ENCODE peak calls at places on chromosomes 4 and X, in ten cellular contexts. One of them, this sample, is unnamed. For H3K27me3 and H3K4me1, the result is how much of the 10 kb centered on the place peaks cover.

GRCh38 chrX:22105231-22105630 is 73.1 kb downstream of the PHEX start:
- DNase-seq in vagina: no peak
- DNase-seq in fibroblast of lung: no peak
- DNase-seq in naive thymus-derived CD4-positive, alpha-beta T cell: no peak
- DNase-seq in cardiac muscle cell: no peak
- DNase-seq in heart right ventricle: peak
- DNase-seq in BE2C: no peak
- DNase-seq in stomach: no peak
- DNase-seq in ovary: no peak
- DNase-seq in Peyer's patch: no peak
- DNase-seq in this sample: no peak

GRCh38 chrX:129360175-129360574 is 163.1 kb downstream of the SMARCA1 start:
- DNase-seq in vagina: no peak
- DNase-seq in fibroblast of lung: peak
- DNase-seq in naive thymus-derived CD4-positive, alpha-beta T cell: peak
- DNase-seq in cardiac muscle cell: peak
- DNase-seq in heart right ventricle: peak
- DNase-seq in BE2C: peak
- DNase-seq in stomach: peak
- DNase-seq in ovary: no peak
- DNase-seq in Peyer's patch: no peak
- DNase-seq in this sample: no peak

GRCh38 chr4:137608085-137608484 is 75.8 kb upstream of the PCDH18 start:
- DNase-seq in vagina: no peak
- DNase-seq in fibroblast of lung: no peak
- DNase-seq in naive thymus-derived CD4-positive, alpha-beta T cell: no peak
- DNase-seq in cardiac muscle cell: no peak
- DNase-seq in heart right ventricle: no peak
- DNase-seq in BE2C: no peak
- DNase-seq in stomach: no peak
- DNase-seq in ovary: no peak
- DNase-seq in Peyer's patch: no peak
- DNase-seq in this sample: no peak

GRCh38 chr4:93775551-93775950 is 53.0 kb upstream of the ATOH1 start:
- DNase-seq in vagina: no peak
- DNase-seq in fibroblast of lung: no peak
- DNase-seq in naive thymus-derived CD4-positive, alpha-beta T cell: no peak
- DNase-seq in cardiac muscle cell: no peak
- DNase-seq in heart right ventricle: no peak
- DNase-seq in BE2C: no peak
- DNase-seq in stomach: no peak
- DNase-seq in ovary: no peak
- DNase-seq in Peyer's patch: no peak
- DNase-seq in this sample: no peak

GRCh38 chr4:169079942-169080827 is 70.1 kb upstream of the CBR4 start:
- DNase-seq in vagina: no peak
- DNase-seq in fibroblast of lung: peak
- DNase-seq in naive thymus-derived CD4-positive, alpha-beta T cell: no peak
- DNase-seq in cardiac muscle cell: no peak
- DNase-seq in heart right ventricle: peak
- DNase-seq in BE2C: peak
- DNase-seq in stomach: peak
- DNase-seq in ovary: peak
- DNase-seq in Peyer's patch: peak
- DNase-seq in this sample: peak

GRCh38 chrX:2500091-2500680 is 590 bp downstream of the DHRSX start:
- DNase-seq in vagina: no peak
- DNase-seq in fibroblast of lung: peak
- DNase-seq in naive thymus-derived CD4-positive, alpha-beta T cell: peak
- DNase-seq in cardiac muscle cell: peak
- DNase-seq in heart right ventricle: peak
- DNase-seq in BE2C: peak
- DNase-seq in stomach: peak
- DNase-seq in ovary: peak
- DNase-seq in Peyer's patch: peak
- DNase-seq in this sample: peak

GRCh38 chrX:37454537-37455285 is 105.5 kb downstream of the PRRG1 start:
- DNase-seq in vagina: no peak
- DNase-seq in fibroblast of lung: peak
- DNase-seq in naive thymus-derived CD4-positive, alpha-beta T cell: no peak
- DNase-seq in cardiac muscle cell: no peak
- DNase-seq in heart right ventricle: no peak
- DNase-seq in BE2C: no peak
- DNase-seq in stomach: no peak
- DNase-seq in ovary: no peak
- DNase-seq in Peyer's patch: no peak
- DNase-seq in this sample: no peak

GRCh38 chr4:89836031-89836777 is 757 bp downstream of the SNCA start:
- DNase-seq in vagina: no peak
- DNase-seq in fibroblast of lung: no peak
- DNase-seq in naive thymus-derived CD4-positive, alpha-beta T cell: no peak
- DNase-seq in cardiac muscle cell: peak
- DNase-seq in heart right ventricle: no peak
- DNase-seq in BE2C: no peak
- DNase-seq in stomach: no peak
- DNase-seq in ovary: peak
- DNase-seq in Peyer's patch: no peak
- DNase-seq in this sample: no peak

GRCh38 chr4:83067058-83067639 is 32.2 kb downstream of the COPS4 start:
- DNase-seq in vagina: no peak
- DNase-seq in fibroblast of lung: no peak
- DNase-seq in naive thymus-derived CD4-positive, alpha-beta T cell: no peak
- DNase-seq in cardiac muscle cell: no peak
- DNase-seq in heart right ventricle: no peak
- DNase-seq in BE2C: no peak
- DNase-seq in stomach: no peak
- DNase-seq in ovary: no peak
- DNase-seq in Peyer's patch: no peak
- DNase-seq in this sample: no peak

GRCh38 chr4:52244773-52245360 is 193.8 kb downstream of the SPATA18 start:
- DNase-seq in vagina: no peak
- DNase-seq in fibroblast of lung: no peak
- DNase-seq in naive thymus-derived CD4-positive, alpha-beta T cell: no peak
- DNase-seq in cardiac muscle cell: no peak
- DNase-seq in heart right ventricle: no peak
- DNase-seq in BE2C: peak
- DNase-seq in stomach: no peak
- DNase-seq in ovary: no peak
- DNase-seq in Peyer's patch: no peak
- DNase-seq in this sample: no peak

GRCh38 chrX:38473715-38474114 is 87.6 kb upstream of the TSPAN7 start:
- DNase-seq in vagina: no peak
- DNase-seq in fibroblast of lung: no peak
- DNase-seq in naive thymus-derived CD4-positive, alpha-beta T cell: no peak
- DNase-seq in cardiac muscle cell: no peak
- DNase-seq in heart right ventricle: no peak
- DNase-seq in BE2C: no peak
- DNase-seq in stomach: no peak
- DNase-seq in ovary: no peak
- DNase-seq in Peyer's patch: no peak
- DNase-seq in this sample: no peak

GRCh38 chr4:155818639-155819038 is 47.4 kb downstream of the ASIC5 start:
- DNase-seq in vagina: no peak
- DNase-seq in fibroblast of lung: peak
- DNase-seq in naive thymus-derived CD4-positive, alpha-beta T cell: no peak
- DNase-seq in cardiac muscle cell: no peak
- DNase-seq in heart right ventricle: no peak
- DNase-seq in BE2C: no peak
- DNase-seq in stomach: no peak
- DNase-seq in ovary: no peak
- DNase-seq in Peyer's patch: no peak
- DNase-seq in this sample: no peak

GRCh38 chrX:47184486-47184885 is 9.1 kb upstream of the UBA1 start:
- DNase-seq in vagina: no peak
- DNase-seq in fibroblast of lung: no peak
- DNase-seq in naive thymus-derived CD4-positive, alpha-beta T cell: no peak
- DNase-seq in cardiac muscle cell: no peak
- DNase-seq in heart right ventricle: no peak
- DNase-seq in BE2C: no peak
- DNase-seq in stomach: no peak
- DNase-seq in ovary: no peak
- DNase-seq in Peyer's patch: no peak
- DNase-seq in this sample: no peak

DNA sequence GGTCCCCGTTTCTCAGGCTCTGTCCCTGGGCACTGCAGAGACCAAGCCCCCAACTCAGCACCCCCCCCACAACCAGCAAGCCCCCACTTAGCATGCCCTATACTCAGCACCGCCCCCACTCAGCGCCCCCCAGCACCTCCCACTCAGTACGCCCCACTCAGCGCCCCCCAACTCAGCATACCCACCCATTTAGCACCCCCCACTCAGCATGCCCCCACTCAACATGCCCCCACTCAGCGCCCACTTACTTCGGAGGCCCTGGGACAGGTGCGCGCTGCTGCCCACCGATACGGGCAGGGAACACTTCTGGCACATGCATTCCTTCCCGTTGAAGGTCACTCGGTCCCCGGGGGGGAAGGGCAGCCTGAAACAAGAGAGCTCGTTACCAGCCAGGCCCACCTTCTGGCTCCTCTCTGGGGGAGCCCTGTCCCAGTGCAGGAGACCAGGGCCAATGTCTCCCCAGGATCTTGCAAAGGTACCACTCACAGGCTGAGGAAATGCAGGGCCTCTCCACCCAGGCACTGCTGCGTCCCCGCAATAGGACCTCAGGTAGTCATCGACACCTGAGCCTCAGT is 70.6 kb downstream of the ABLIM2 start:
- DNase-seq in vagina: no peak
- DNase-seq in fibroblast of lung: no peak
- DNase-seq in naive thymus-derived CD4-positive, alpha-beta T cell: no peak
- DNase-seq in cardiac muscle cell: peak
- DNase-seq in heart right ventricle: no peak
- DNase-seq in BE2C: no peak
- DNase-seq in stomach: no peak
- DNase-seq in ovary: no peak
- DNase-seq in Peyer's patch: no peak
- DNase-seq in this sample: no peak
- H3K27me3 ChIP-seq in vagina: under half
- H3K27me3 ChIP-seq in fibroblast of lung: under half
- H3K27me3 ChIP-seq in naive thymus-derived CD4-positive, alpha-beta T cell: under half
- H3K27me3 ChIP-seq in cardiac muscle cell: under half
- H3K27me3 ChIP-seq in heart right ventricle: under half
- H3K27me3 ChIP-seq in BE2C: under half
- H3K27me3 ChIP-seq in stomach: under half
- H3K27me3 ChIP-seq in ovary: under half
- H3K27me3 ChIP-seq in Peyer's patch: under half
- H3K27me3 ChIP-seq in this sample: under half

GRCh38 chr4:7812191-7812860 is 127.3 kb downstream of the AFAP1 start:
- DNase-seq in vagina: no peak
- DNase-seq in fibroblast of lung: peak
- DNase-seq in naive thymus-derived CD4-positive, alpha-beta T cell: no peak
- DNase-seq in cardiac muscle cell: no peak
- DNase-seq in heart right ventricle: no peak
- DNase-seq in BE2C: no peak
- DNase-seq in stomach: no peak
- DNase-seq in ovary: no peak
- DNase-seq in Peyer's patch: no peak
- DNase-seq in this sample: no peak
- H3K4me1 ChIP-seq in vagina: under half
- H3K4me1 ChIP-seq in fibroblast of lung: under half
- H3K4me1 ChIP-seq in naive thymus-derived CD4-positive, alpha-beta T cell: under half
- H3K4me1 ChIP-seq in cardiac muscle cell: under half
- H3K4me1 ChIP-seq in heart right ventricle: under half
- H3K4me1 ChIP-seq in BE2C: under half
- H3K4me1 ChIP-seq in stomach: under half
- H3K4me1 ChIP-seq in ovary: under half
- H3K4me1 ChIP-seq in Peyer's patch: under half
- H3K4me1 ChIP-seq in this sample: half or more

GRCh38 chr4:95547708-95548471 is 883 bp downstream of the UNC5C start:
- DNase-seq in vagina: no peak
- DNase-seq in fibroblast of lung: peak
- DNase-seq in naive thymus-derived CD4-positive, alpha-beta T cell: no peak
- DNase-seq in cardiac muscle cell: peak
- DNase-seq in heart right ventricle: peak
- DNase-seq in BE2C: peak
- DNase-seq in stomach: no peak
- DNase-seq in ovary: peak
- DNase-seq in Peyer's patch: no peak
- DNase-seq in this sample: no peak
- H3K27me3 ChIP-seq in vagina: under half
- H3K27me3 ChIP-seq in fibroblast of lung: under half
- H3K27me3 ChIP-seq in naive thymus-derived CD4-positive, alpha-beta T cell: under half
- H3K27me3 ChIP-seq in cardiac muscle cell: under half
- H3K27me3 ChIP-seq in heart right ventricle: under half
- H3K27me3 ChIP-seq in BE2C: under half
- H3K27me3 ChIP-seq in stomach: half or more
- H3K27me3 ChIP-seq in ovary: under half
- H3K27me3 ChIP-seq in Peyer's patch: under half
- H3K27me3 ChIP-seq in this sample: half or more

GRCh38 chrX:1480082-1480785 is 27.5 kb upstream of the ASMTL start:
- DNase-seq in vagina: no peak
- DNase-seq in fibroblast of lung: no peak
- DNase-seq in naive thymus-derived CD4-positive, alpha-beta T cell: no peak
- DNase-seq in cardiac muscle cell: no peak
- DNase-seq in heart right ventricle: peak
- DNase-seq in BE2C: no peak
- DNase-seq in stomach: no peak
- DNase-seq in ovary: no peak
- DNase-seq in Peyer's patch: peak
- DNase-seq in this sample: peak
- H3K4me1 ChIP-seq in vagina: under half
- H3K4me1 ChIP-seq in fibroblast of lung: under half
- H3K4me1 ChIP-seq in naive thymus-derived CD4-positive, alpha-beta T cell: under half
- H3K4me1 ChIP-seq in cardiac muscle cell: under half
- H3K4me1 ChIP-seq in heart right ventricle: under half
- H3K4me1 ChIP-seq in BE2C: under half
- H3K4me1 ChIP-seq in stomach: under half
- H3K4me1 ChIP-seq in ovary: under half
- H3K4me1 ChIP-seq in Peyer's patch: under half
- H3K4me1 ChIP-seq in this sample: under half

GRCh38 chrX:153184787-153185186 is 5.7 kb downstream of the MAGEA1 start:
- DNase-seq in vagina: no peak
- DNase-seq in fibroblast of lung: no peak
- DNase-seq in naive thymus-derived CD4-positive, alpha-beta T cell: no peak
- DNase-seq in cardiac muscle cell: no peak
- DNase-seq in heart right ventricle: no peak
- DNase-seq in BE2C: no peak
- DNase-seq in stomach: no peak
- DNase-seq in ovary: no peak
- DNase-seq in Peyer's patch: no peak
- DNase-seq in this sample: no peak

GRCh38 chrX:153179131-153179530 is at the start of gene MAGEA1:
- DNase-seq in vagina: no peak
- DNase-seq in fibroblast of lung: no peak
- DNase-seq in naive thymus-derived CD4-positive, alpha-beta T cell: no peak
- DNase-seq in cardiac muscle cell: no peak
- DNase-seq in heart right ventricle: no peak
- DNase-seq in BE2C: no peak
- DNase-seq in stomach: no peak
- DNase-seq in ovary: no peak
- DNase-seq in Peyer's patch: no peak
- DNase-seq in this sample: no peak

DNA sequence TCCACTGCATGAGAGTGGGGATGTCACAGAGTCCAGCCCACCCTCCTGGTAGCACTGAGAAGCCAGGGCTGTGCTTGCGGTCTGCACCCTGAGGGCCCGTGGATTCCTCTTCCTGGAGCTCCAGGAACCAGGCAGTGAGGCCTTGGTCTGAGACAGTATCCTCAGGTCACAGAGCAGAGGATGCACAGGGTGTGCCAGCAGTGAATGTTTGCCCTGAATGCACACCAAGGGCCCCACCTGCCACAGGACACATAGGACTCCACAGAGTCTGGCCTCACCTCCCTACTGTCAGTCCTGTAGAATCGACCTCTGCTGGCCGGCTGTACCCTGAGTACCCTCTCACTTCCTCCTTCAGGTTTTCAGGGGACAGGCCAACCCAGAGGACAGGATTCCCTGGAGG is 2.7 kb downstream of the MAGEA1 start:
- DNase-seq in vagina: no peak
- DNase-seq in fibroblast of lung: no peak
- DNase-seq in naive thymus-derived CD4-positive, alpha-beta T cell: no peak
- DNase-seq in cardiac muscle cell: no peak
- DNase-seq in heart right ventricle: no peak
- DNase-seq in BE2C: no peak
- DNase-seq in stomach: no peak
- DNase-seq in ovary: no peak
- DNase-seq in Peyer's patch: no peak
- DNase-seq in this sample: no peak
- H3K27me3 ChIP-seq in vagina: under half
- H3K27me3 ChIP-seq in fibroblast of lung: under half
- H3K27me3 ChIP-seq in naive thymus-derived CD4-positive, alpha-beta T cell: under half
- H3K27me3 ChIP-seq in cardiac muscle cell: under half
- H3K27me3 ChIP-seq in heart right ventricle: under half
- H3K27me3 ChIP-seq in BE2C: under half
- H3K27me3 ChIP-seq in stomach: under half
- H3K27me3 ChIP-seq in ovary: under half
- H3K27me3 ChIP-seq in Peyer's patch: under half
- H3K27me3 ChIP-seq in this sample: under half

This sample was measured in SJSA1.